ENCODE peak calls at places on chromosomes 7 and 10, in six cellular contexts. G, L, O, V, U and X are unnamed samples.

GRCh38 chr10:17062493-17063487 is 66.8 kb downstream of the CUBN start:
- DNase-seq in O (peak), G (no peak), V (peak), L (peak), U (no peak), X (peak)

GRCh38 chr10:34474060-34474376 is 341.1 kb downstream of the PARD3 start:
- DNase-seq in G (no peak), O (peak), V (no peak), L (no peak), U (no peak), X (peak)

GRCh38 chr10:78688945-78689935 is 379.5 kb upstream of the ZMIZ1 start:
- DNase-seq in V (no peak), U (no peak), O (peak), G (no peak), L (peak), X (no peak)

GRCh38 chr10:110042181-110042580 is 34.4 kb downstream of the ADD3 start:
- DNase-seq in L (no peak), V (peak), U (no peak), G (no peak), O (peak), X (peak)

GRCh38 chr7:151784843-151785680 is 91.9 kb downstream of the PRKAG2 start:
- DNase-seq in O (no peak), G (no peak), L (no peak), V (no peak), U (no peak), X (no peak)

GRCh38 chr7:143909863-143910262 is 7.9 kb upstream of the TCAF1 start:
- DNase-seq in U (no peak), V (no peak), L (no peak), O (no peak), G (no peak), X (peak)

GRCh38 chr10:13162013-13162364 is 631 bp downstream of the MCM10 start:
- DNase-seq in V (no peak), G (no peak), L (no peak), O (no peak), U (no peak), X (no peak)

GRCh38 chr7:41882745-41883527 is 180.0 kb upstream of the INHBA start:
- DNase-seq in G (no peak), V (no peak), L (no peak), U (no peak), O (no peak), X (no peak)

GRCh38 chr7:45653209-45653907 is 79.2 kb downstream of the ADCY1 start:
- DNase-seq in U (no peak), L (no peak), G (no peak), V (no peak), O (no peak), X (no peak)

GRCh38 chr7:37419496-37419895 is 29.2 kb downstream of the ELMO1 start:
- DNase-seq in V (no peak), G (no peak), L (no peak), U (no peak), O (no peak), X (no peak)

GRCh38 chr7:29806131-29806792 is at the start of gene WIPF3:
- DNase-seq in G (peak), O (no peak), L (no peak), V (no peak), U (no peak), X (no peak)

GRCh38 chr7:55526770-55527169 is 45.5 kb downstream of the VOPP1 start:
- DNase-seq in O (no peak), L (no peak), U (no peak), G (no peak), V (no peak), X (no peak)

GRCh38 chr10:78947226-78947625 is 121.5 kb upstream of the ZMIZ1 start:
- DNase-seq in L (no peak), O (no peak), U (no peak), V (no peak), G (no peak), X (no peak)

GRCh38 chr10:99924856-99925255 is 84.9 kb downstream of the DNMBP start:
- DNase-seq in U (no peak), G (no peak), V (no peak), L (no peak), O (no peak), X (no peak)

GRCh38 chr7:104126411-104126841 is 81.4 kb downstream of the ORC5 start:
- DNase-seq in O (no peak), U (no peak), L (no peak), V (no peak), G (no peak), X (peak)

GRCh38 chr7:8084772-8085171 is 116.2 kb downstream of the GLCCI1 start:
- DNase-seq in V (no peak), U (no peak), G (no peak), O (no peak), L (no peak), X (no peak)

GRCh38 chr7:91356915-91357314 is 92.7 kb downstream of the FZD1 start:
- DNase-seq in V (no peak), O (no peak), U (no peak), G (no peak), L (no peak), X (no peak)

GRCh38 chr10:1938317-1938716 is 201.0 kb upstream of the ADARB2 start:
- DNase-seq in O (no peak), G (no peak), U (no peak), L (no peak), V (no peak), X (no peak)

GRCh38 chr10:95423327-95424005 is 132.7 kb upstream of the PDLIM1 start:
- DNase-seq in V (no peak), U (peak), O (no peak), L (no peak), G (no peak), X (no peak)

GRCh38 chr7:55305130-55305529 is 60.0 kb upstream of the LANCL2 start:
- DNase-seq in G (no peak), L (no peak), U (no peak), V (no peak), O (no peak), X (no peak)

GRCh38 chr10:110820321-110820814 is 51.4 kb upstream of the PDCD4 start:
- DNase-seq in V (no peak), G (peak), O (peak), U (no peak), L (peak), X (no peak)

GRCh38 chr7:159099711-159100231 is 44.9 kb downstream of the VIPR2 start:
- DNase-seq in O (no peak), L (no peak), G (peak), V (no peak), U (peak), X (no peak)

GRCh38 chr7:17434841-17435692 is 136.6 kb downstream of the AHR start:
- DNase-seq in V (no peak), U (no peak), G (no peak), L (no peak), O (no peak), X (no peak)

GRCh38 chr10:83515001-83515400 is 624.3 kb upstream of the GHITM start:
- DNase-seq in O (no peak), G (no peak), U (no peak), V (no peak), L (no peak), X (no peak)

GRCh38 chr10:69088471-69088769 is 517 bp downstream of the SRGN start:
- DNase-seq in G (no peak), L (no peak), V (no peak), O (peak), U (no peak), X (no peak)

GRCh38 chr7:31074403-31074802 is 22.3 kb downstream of the ADCYAP1R1 start:
- DNase-seq in O (no peak), G (no peak), L (peak), U (no peak), V (no peak), X (no peak)

GRCh38 chr7:2541291-2542010 is 13.9 kb downstream of the BRAT1 start:
- DNase-seq in G (peak), U (peak), V (no peak), O (no peak), L (no peak), X (no peak)
- H3K4me3 ChIP-seq in G (no peak), U (no peak), V (no peak), O (no peak), L (no peak), X (no peak)

GRCh38 chr10:121988361-121989324 is at the start of gene TACC2:
- DNase-seq in U (peak), L (no peak), G (no peak), V (no peak), O (no peak), X (no peak)

GRCh38 chr10:121998462-121998861 is 9.5 kb downstream of the TACC2 start:
- DNase-seq in U (no peak), O (no peak), G (no peak), V (no peak), L (no peak), X (no peak)

GRCh38 chr10:121990015-121990677 is 1.2 kb downstream of the TACC2 start:
- DNase-seq in L (no peak), O (no peak), U (no peak), V (no peak), G (no peak), X (no peak)

GRCh38 chr10:121999301-121999700 is 10.3 kb downstream of the TACC2 start:
- DNase-seq in V (no peak), U (no peak), O (no peak), L (no peak), G (no peak), X (peak)

GRCh38 chr10:121994429-121994881 is 5.5 kb downstream of the TACC2 start:
- DNase-seq in L (peak), V (no peak), U (peak), G (no peak), O (no peak), X (no peak)
- TF ChIP-seq CTCF in L (no peak), V (no peak), U (no peak), G (no peak), O (no peak), X (no peak)

DNA sequence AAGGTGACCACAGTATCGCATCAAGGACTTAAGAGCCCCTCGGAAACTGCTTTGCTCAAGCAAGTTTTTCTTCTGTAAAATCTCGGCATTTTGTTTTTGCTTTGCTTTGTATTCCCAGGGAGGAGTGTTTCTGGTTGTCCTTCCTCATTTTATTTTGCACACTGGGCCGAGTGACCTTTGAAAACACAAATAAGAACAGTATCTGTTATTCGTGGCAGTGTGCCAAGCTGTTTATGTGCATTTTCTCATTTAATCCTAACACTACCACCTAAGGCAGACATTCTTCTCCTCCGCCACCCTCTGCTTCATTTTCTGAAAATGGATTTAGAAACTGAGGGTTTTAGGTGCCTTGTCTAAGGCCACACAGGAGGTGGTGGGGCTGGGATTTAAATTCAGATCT is 218.5 kb downstream of the TCF7L2 start:
- DNase-seq in V (no peak), U (no peak), G (no peak), L (no peak), O (no peak), X (no peak)
- H3K4me3 ChIP-seq in V (no peak), U (no peak), G (no peak), L (no peak), O (no peak), X (no peak)

DNA sequence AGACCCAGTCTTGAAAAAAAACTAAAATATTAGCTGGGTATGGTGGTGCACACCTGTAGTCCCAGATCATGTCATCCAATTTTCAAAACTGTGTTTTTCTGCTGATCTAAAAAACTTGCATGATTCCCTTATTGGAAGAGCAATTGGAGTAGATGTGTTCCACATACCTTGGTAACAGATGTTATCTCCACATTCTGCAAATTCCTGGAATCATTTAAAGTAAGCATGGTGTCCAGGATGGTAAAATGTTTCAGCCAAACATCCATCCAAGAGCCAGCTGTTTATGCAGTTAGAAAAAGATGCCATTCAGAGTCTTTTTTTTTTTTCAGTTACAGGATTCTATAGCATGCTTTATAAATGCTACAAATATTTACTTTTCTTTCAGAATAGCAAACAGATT is 149.9 kb downstream of the GNAT3 start:
- DNase-seq in V (no peak), G (no peak), L (no peak), U (no peak), O (no peak), X (no peak)
- TF ChIP-seq CTCF in V (no peak), G (no peak), L (no peak), U (no peak), O (no peak), X (no peak)

DNA sequence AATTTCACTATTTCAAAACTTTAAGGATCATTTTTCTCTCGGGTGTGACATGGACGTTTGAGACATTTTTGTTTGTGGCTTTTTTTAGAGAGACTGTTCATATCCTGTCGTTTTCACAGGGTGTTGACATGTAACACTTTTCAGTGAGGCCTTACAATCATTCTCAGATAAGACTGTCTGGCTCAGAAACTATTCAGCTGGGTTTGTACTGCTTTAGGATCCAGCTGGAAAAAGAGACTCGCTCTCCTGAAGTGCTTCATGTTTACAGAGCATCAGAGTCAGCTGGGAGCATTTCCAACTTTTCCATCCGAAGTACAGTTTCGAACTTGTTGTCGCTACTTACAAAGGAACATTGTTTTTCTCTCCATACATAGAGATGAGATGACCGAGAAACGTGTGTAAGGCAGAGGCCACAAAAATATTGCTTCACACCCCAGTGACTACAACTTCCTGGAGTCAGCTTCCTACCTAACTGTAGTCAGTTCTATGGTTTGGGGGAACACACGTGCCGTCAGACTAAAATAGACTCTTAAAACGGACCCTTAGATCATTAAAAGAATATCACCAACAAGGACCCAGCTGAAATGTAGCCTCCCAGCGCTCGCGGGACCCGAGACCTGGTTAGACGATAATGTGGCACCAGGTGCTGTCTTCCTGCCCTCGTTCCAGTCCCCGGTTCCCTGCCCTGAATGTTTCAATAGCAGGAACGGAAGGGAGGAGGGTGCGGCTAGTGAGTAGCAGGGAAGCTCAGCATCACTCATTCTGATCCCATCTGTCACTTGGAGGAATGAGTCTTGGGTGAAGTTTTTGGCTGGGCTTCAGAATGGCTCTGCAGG is 78.0 kb downstream of the MKI67 start:
- DNase-seq in V (peak), G (no peak), O (peak), L (no peak), U (peak), X (peak)
- H3K4me3 ChIP-seq in V (no peak), G (peak), O (peak), L (no peak), U (peak), X (no peak)

DNA sequence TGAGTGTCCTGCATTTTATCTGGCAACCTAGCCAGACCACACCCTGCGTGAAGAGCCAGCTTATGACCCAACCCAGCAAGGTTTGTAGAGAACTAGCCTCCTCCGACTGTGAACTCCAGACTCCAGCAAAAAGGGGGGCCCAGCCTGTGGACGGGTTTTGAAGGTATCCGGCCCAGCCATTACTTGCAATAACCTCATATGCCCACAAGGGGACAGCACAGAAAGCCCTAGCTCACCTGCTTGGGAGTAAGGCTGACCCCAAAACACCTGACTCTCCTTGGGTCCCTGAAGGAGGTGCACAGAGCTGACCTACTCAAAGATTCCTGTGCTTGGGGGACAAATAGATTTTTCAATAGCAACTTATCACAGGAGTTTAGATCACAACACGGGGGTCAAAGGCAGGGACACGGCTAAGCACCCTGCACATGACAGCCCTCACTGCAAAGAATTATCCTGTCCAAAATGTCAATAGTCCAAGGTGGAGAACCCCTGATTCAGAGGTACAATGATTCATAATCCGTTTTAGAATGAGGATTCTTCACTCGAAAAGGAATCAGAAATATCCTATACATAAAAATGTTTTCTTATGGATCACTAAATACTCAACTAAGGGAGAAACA is 4.5 kb downstream of the TRPV6 start:
- DNase-seq in V (peak), G (peak), L (no peak), O (peak), U (peak), X (peak)
- TF ChIP-seq CTCF in V (peak), G (peak), L (peak), O (peak), U (peak), X (peak)

GRCh38 chr7:3194501-3195141 is 106.4 kb upstream of the SDK1 start:
- DNase-seq in V (peak), O (peak), U (no peak), G (no peak), L (no peak), X (peak)
- H3K4me3 ChIP-seq in V (peak), O (peak), U (no peak), G (no peak), L (no peak), X (no peak)